ENCODE peak calls at places on chromosome 20, in four cellular contexts. U is HepG2, V is WTC11, Z is K562. T is an unnamed sample.

GRCh38 chr20:61253264-61253639 is 1.2 kb downstream of the CDH4 start:
- DNase-seq in U (no peak), V (peak; percentile 47), Z (no peak), T (peak; percentile 40)

GRCh38 chr20:1075564-1075963 is 42.8 kb upstream of the PSMF1 start:
- DNase-seq in U (no peak), V (no peak), Z (no peak), T (no peak)

GRCh38 chr20:43744121-43744520 is 17.3 kb upstream of the GTSF1L start:
- DNase-seq in U (no peak), V (no peak), Z (no peak), T (no peak)

GRCh38 chr20:19252670-19253120 is 40.3 kb downstream of the SLC24A3 start:
- DNase-seq in U (no peak), V (no peak), Z (no peak), T (no peak)

GRCh38 chr20:40080059-40080652 is 608.9 kb downstream of the MAFB start:
- DNase-seq in U (no peak), V (peak; percentile 10), Z (no peak), T (no peak)

GRCh38 chr20:10137533-10137932 is 81.1 kb upstream of the SNAP25 start:
- DNase-seq in U (peak; percentile 75), V (no peak), Z (no peak), T (no peak)

GRCh38 chr20:44574372-44574771 is 8.0 kb upstream of the PKIG start:
- DNase-seq in U (no peak), V (no peak), Z (no peak), T (no peak)

GRCh38 chr20:24742989-24743388 is 206.1 kb upstream of the CST7 start:
- DNase-seq in U (no peak), V (no peak), Z (no peak), T (no peak)

GRCh38 chr20:11376998-11377397 is 540.7 kb upstream of the BTBD3 start:
- DNase-seq in U (no peak), V (no peak), Z (no peak), T (no peak)

GRCh38 chr20:51138576-51138975 is 115.7 kb upstream of the KCNG1 start:
- DNase-seq in U (no peak), V (no peak), Z (no peak), T (no peak)
- TF ChIP-seq ELF4 in U (no peak), V (no peak), Z (no peak), T (no peak)

GRCh38 chr20:12883507-12883885 is 125.3 kb upstream of the SPTLC3 start:
- DNase-seq in U (no peak), V (no peak), Z (no peak), T (no peak)

GRCh38 chr20:12886618-12887363 is 122.0 kb upstream of the SPTLC3 start:
- DNase-seq in U (no peak), V (no peak), Z (no peak), T (no peak)

DNA sequence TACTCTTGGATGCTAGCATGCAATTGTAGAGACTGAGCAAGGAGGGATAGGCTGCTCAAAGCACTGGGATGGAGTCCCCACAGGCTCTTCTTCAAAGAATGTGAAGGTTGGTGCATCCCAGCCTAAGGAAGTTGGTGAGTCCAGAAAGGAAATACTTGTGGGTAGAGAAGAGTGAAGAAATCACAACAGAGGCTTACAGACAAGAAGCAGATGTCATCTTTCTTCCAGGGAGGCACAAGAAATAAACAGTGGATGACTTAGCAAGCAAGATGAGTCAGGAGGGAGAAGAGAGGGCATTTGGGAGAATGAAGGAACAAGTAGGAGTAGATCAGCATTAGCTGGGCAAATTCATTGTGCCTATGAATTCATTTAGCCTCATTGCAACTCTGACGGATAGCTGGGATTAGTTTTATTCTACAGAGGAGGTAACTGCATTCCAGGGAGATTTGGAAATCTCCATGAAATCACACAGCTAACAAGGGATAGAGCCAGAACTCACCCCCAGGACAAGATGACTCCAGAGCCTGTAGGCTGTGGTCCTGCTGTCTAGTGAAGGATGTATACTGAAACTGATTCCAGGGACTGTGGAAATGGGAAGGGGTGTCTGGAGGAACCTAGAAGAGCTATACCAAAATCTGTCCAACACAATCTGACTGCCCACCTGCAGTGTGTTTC is 125.8 kb upstream of the SPTLC3 start:
- DNase-seq in U (no peak), V (no peak), Z (no peak), T (no peak)
- TF ChIP-seq ELF4 in U (no peak), V (no peak), Z (no peak), T (no peak)

GRCh38 chr20:37849169-37849568 is 53.8 kb upstream of the VSTM2L start:
- DNase-seq in U (no peak), V (no peak), Z (peak; percentile 25), T (no peak)

GRCh38 chr20:37845878-37846277 is 57.0 kb upstream of the VSTM2L start:
- DNase-seq in U (no peak), V (no peak), Z (no peak), T (no peak)

GRCh38 chr20:37846573-37846972 is 56.4 kb upstream of the VSTM2L start:
- DNase-seq in U (no peak), V (peak; percentile 28), Z (peak; percentile 17), T (no peak)

GRCh38 chr20:37850724-37851123 is 52.2 kb upstream of the VSTM2L start:
- DNase-seq in U (no peak), V (no peak), Z (peak; percentile 94), T (no peak)

GRCh38 chr20:37848706-37849105 is 54.2 kb upstream of the VSTM2L start:
- DNase-seq in U (no peak), V (no peak), Z (no peak), T (no peak)
- TF ChIP-seq ELF4 in U (no peak), V (no peak), Z (no peak), T (no peak)

GRCh38 chr20:63223121-63223825 is 7.3 kb upstream of the YTHDF1 start:
- DNase-seq in U (peak; percentile 73), V (peak; percentile 81), Z (peak; percentile 70), T (peak; percentile 58)
- TF ChIP-seq ELF4 in U (no peak), V (no peak), Z (no peak), T (no peak)

T was measured in HEK293T.